ENCODE peak calls at places on chromosomes 4 and X, in eight cellular contexts. One of them, this sample, is unnamed.

GRCh38 chr4:33111106-33111505 is 2390.9 kb downstream of the PCDH7 start:
- DNase-seq in coronary artery: no peak
- DNase-seq in heart left ventricle: no peak
- DNase-seq in AG04450: no peak
- DNase-seq in CD4-positive, alpha-beta T cell: no peak
- DNase-seq in endodermal cell: no peak
- DNase-seq in stomach: no peak
- DNase-seq in esophagus squamous epithelium: no peak
- DNase-seq in this sample: no peak

GRCh38 chr4:98963538-98964433 is 31.7 kb upstream of the METAP1 start:
- DNase-seq in coronary artery: no peak
- DNase-seq in heart left ventricle: no peak
- DNase-seq in AG04450: no peak
- DNase-seq in CD4-positive, alpha-beta T cell: no peak
- DNase-seq in endodermal cell: no peak
- DNase-seq in stomach: no peak
- DNase-seq in esophagus squamous epithelium: no peak
- DNase-seq in this sample: no peak

GRCh38 chr4:80266902-80267380 is 477 bp downstream of the FGF5 start:
- DNase-seq in coronary artery: no peak
- DNase-seq in heart left ventricle: no peak
- DNase-seq in AG04450: no peak
- DNase-seq in CD4-positive, alpha-beta T cell: no peak
- DNase-seq in endodermal cell: no peak
- DNase-seq in stomach: no peak
- DNase-seq in esophagus squamous epithelium: no peak
- DNase-seq in this sample: peak; percentile 20

GRCh38 chr4:52843958-52844357 is 18.2 kb upstream of the RASL11B start:
- DNase-seq in coronary artery: no peak
- DNase-seq in heart left ventricle: no peak
- DNase-seq in AG04450: no peak
- DNase-seq in CD4-positive, alpha-beta T cell: no peak
- DNase-seq in endodermal cell: no peak
- DNase-seq in stomach: no peak
- DNase-seq in esophagus squamous epithelium: no peak
- DNase-seq in this sample: no peak

GRCh38 chr4:107831140-107831539 is 6.4 kb downstream of the SGMS2 start:
- DNase-seq in coronary artery: no peak
- DNase-seq in heart left ventricle: no peak
- DNase-seq in AG04450: no peak
- DNase-seq in CD4-positive, alpha-beta T cell: no peak
- DNase-seq in endodermal cell: no peak
- DNase-seq in stomach: no peak
- DNase-seq in esophagus squamous epithelium: no peak
- DNase-seq in this sample: no peak

GRCh38 chr4:56653461-56654237 is 27.4 kb downstream of the HOPX start:
- DNase-seq in coronary artery: no peak
- DNase-seq in heart left ventricle: no peak
- DNase-seq in AG04450: no peak
- DNase-seq in CD4-positive, alpha-beta T cell: peak; percentile 15
- DNase-seq in endodermal cell: no peak
- DNase-seq in stomach: no peak
- DNase-seq in esophagus squamous epithelium: no peak
- DNase-seq in this sample: no peak

GRCh38 chr4:2786152-2786671 is 6.7 kb upstream of the SH3BP2 start:
- DNase-seq in coronary artery: peak; percentile 70
- DNase-seq in heart left ventricle: no peak
- DNase-seq in AG04450: no peak
- DNase-seq in CD4-positive, alpha-beta T cell: peak; percentile 73
- DNase-seq in endodermal cell: no peak
- DNase-seq in stomach: peak; percentile 22
- DNase-seq in esophagus squamous epithelium: no peak
- DNase-seq in this sample: no peak

GRCh38 chrX:69128573-69128972 is 36.7 kb downstream of the PJA1 start:
- DNase-seq in coronary artery: no peak
- DNase-seq in heart left ventricle: peak; percentile 65
- DNase-seq in AG04450: no peak
- DNase-seq in CD4-positive, alpha-beta T cell: no peak
- DNase-seq in endodermal cell: peak; percentile 79
- DNase-seq in stomach: peak; percentile 30
- DNase-seq in esophagus squamous epithelium: no peak
- DNase-seq in this sample: peak; percentile 55

GRCh38 chr4:7910721-7911015 is 29.0 kb downstream of the AFAP1 start:
- DNase-seq in coronary artery: no peak
- DNase-seq in heart left ventricle: no peak
- DNase-seq in AG04450: no peak
- DNase-seq in CD4-positive, alpha-beta T cell: no peak
- DNase-seq in endodermal cell: peak; percentile 63
- DNase-seq in stomach: no peak
- DNase-seq in esophagus squamous epithelium: no peak
- DNase-seq in this sample: no peak
- H3K27ac ChIP-seq in coronary artery: peak overlapping the region; percentile 93
- H3K27ac ChIP-seq in heart left ventricle: peak overlapping the region; percentile 45
- H3K27ac ChIP-seq in AG04450: peak overlapping the region; percentile 97
- H3K27ac ChIP-seq in CD4-positive, alpha-beta T cell: no peak overlapping the region
- H3K27ac ChIP-seq in endodermal cell: peak overlapping the region; percentile 76
- H3K27ac ChIP-seq in stomach: peak overlapping the region; percentile 84
- H3K27ac ChIP-seq in esophagus squamous epithelium: peak overlapping the region; percentile 90
- H3K27ac ChIP-seq in this sample: no peak overlapping the region

GRCh38 chr4:119733431-119733830 is 104.8 kb upstream of the PDE5A start:
- DNase-seq in coronary artery: no peak
- DNase-seq in heart left ventricle: no peak
- DNase-seq in AG04450: no peak
- DNase-seq in CD4-positive, alpha-beta T cell: no peak
- DNase-seq in endodermal cell: no peak
- DNase-seq in stomach: no peak
- DNase-seq in esophagus squamous epithelium: no peak
- DNase-seq in this sample: no peak

GRCh38 chr4:119731778-119732177 is 103.2 kb upstream of the PDE5A start:
- DNase-seq in coronary artery: no peak
- DNase-seq in heart left ventricle: no peak
- DNase-seq in AG04450: no peak
- DNase-seq in CD4-positive, alpha-beta T cell: no peak
- DNase-seq in endodermal cell: no peak
- DNase-seq in stomach: no peak
- DNase-seq in esophagus squamous epithelium: no peak
- DNase-seq in this sample: no peak

GRCh38 chr4:119730644-119730995 is 102.0 kb upstream of the PDE5A start:
- DNase-seq in coronary artery: no peak
- DNase-seq in heart left ventricle: no peak
- DNase-seq in AG04450: no peak
- DNase-seq in CD4-positive, alpha-beta T cell: no peak
- DNase-seq in endodermal cell: no peak
- DNase-seq in stomach: no peak
- DNase-seq in esophagus squamous epithelium: no peak
- DNase-seq in this sample: no peak

GRCh38 chr4:119729815-119730643 is 101.4 kb upstream of the PDE5A start:
- DNase-seq in coronary artery: no peak
- DNase-seq in heart left ventricle: no peak
- DNase-seq in AG04450: peak; percentile 84
- DNase-seq in CD4-positive, alpha-beta T cell: no peak
- DNase-seq in endodermal cell: no peak
- DNase-seq in stomach: peak; percentile 55
- DNase-seq in esophagus squamous epithelium: no peak
- DNase-seq in this sample: peak; percentile 28

DNA sequence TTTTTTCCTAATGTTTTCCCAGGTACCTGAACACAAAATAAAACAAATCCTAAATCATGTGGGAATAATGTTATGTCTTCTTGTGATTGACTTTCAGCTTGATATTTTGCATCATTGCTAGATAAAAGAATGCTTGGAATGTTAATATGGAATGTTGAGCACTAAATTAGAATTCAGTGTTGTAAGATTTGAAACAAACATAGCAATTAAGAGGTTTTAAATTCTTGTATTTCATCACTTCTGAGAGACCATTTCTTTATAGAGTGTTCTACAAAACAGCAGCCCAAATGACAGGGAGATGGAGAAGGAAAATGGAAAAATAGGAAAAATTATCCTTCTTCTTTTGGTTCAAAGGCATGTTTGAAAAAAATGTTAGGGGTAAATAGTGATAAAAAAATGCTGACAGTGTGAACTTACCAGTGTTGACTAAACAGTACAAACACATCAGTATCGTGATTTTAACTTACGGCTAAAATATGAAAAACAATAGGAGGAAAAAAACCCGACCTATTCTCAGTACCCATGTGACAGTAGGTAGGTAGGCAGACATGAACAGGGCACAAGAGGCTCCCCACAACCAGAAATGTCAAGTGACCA is 102.6 kb upstream of the PDE5A start:
- DNase-seq in coronary artery: no peak
- DNase-seq in heart left ventricle: no peak
- DNase-seq in AG04450: no peak
- DNase-seq in CD4-positive, alpha-beta T cell: no peak
- DNase-seq in endodermal cell: no peak
- DNase-seq in stomach: no peak
- DNase-seq in esophagus squamous epithelium: no peak
- DNase-seq in this sample: no peak
- H3K27ac ChIP-seq in coronary artery: peak overlapping the region; percentile 80
- H3K27ac ChIP-seq in heart left ventricle: no peak overlapping the region
- H3K27ac ChIP-seq in AG04450: no peak overlapping the region
- H3K27ac ChIP-seq in CD4-positive, alpha-beta T cell: no peak overlapping the region
- H3K27ac ChIP-seq in endodermal cell: no peak overlapping the region
- H3K27ac ChIP-seq in stomach: no peak overlapping the region
- H3K27ac ChIP-seq in esophagus squamous epithelium: no peak overlapping the region
- H3K27ac ChIP-seq in this sample: no peak overlapping the region

GRCh38 chr4:182192511-182193181 is 50.6 kb upstream of the TENM3 start:
- DNase-seq in coronary artery: no peak
- DNase-seq in heart left ventricle: no peak
- DNase-seq in AG04450: no peak
- DNase-seq in CD4-positive, alpha-beta T cell: no peak
- DNase-seq in endodermal cell: no peak
- DNase-seq in stomach: no peak
- DNase-seq in esophagus squamous epithelium: no peak
- DNase-seq in this sample: no peak
- H3K27ac ChIP-seq in coronary artery: no peak overlapping the region
- H3K27ac ChIP-seq in heart left ventricle: no peak overlapping the region
- H3K27ac ChIP-seq in AG04450: no peak overlapping the region
- H3K27ac ChIP-seq in CD4-positive, alpha-beta T cell: no peak overlapping the region
- H3K27ac ChIP-seq in endodermal cell: peak overlapping the region; percentile 14
- H3K27ac ChIP-seq in stomach: no peak overlapping the region
- H3K27ac ChIP-seq in esophagus squamous epithelium: no peak overlapping the region
- H3K27ac ChIP-seq in this sample: no peak overlapping the region

GRCh38 chr4:173256825-173257224 is 77.3 kb downstream of the HMGB2 start:
- DNase-seq in coronary artery: no peak
- DNase-seq in heart left ventricle: no peak
- DNase-seq in AG04450: no peak
- DNase-seq in CD4-positive, alpha-beta T cell: no peak
- DNase-seq in endodermal cell: no peak
- DNase-seq in stomach: no peak
- DNase-seq in esophagus squamous epithelium: no peak
- DNase-seq in this sample: no peak

GRCh38 chr4:173257732-173258717 is 76.1 kb downstream of the HMGB2 start:
- DNase-seq in coronary artery: no peak
- DNase-seq in heart left ventricle: peak; percentile 65
- DNase-seq in AG04450: peak; percentile 44
- DNase-seq in CD4-positive, alpha-beta T cell: peak; percentile 42
- DNase-seq in endodermal cell: peak; percentile 89
- DNase-seq in stomach: peak; percentile 55
- DNase-seq in esophagus squamous epithelium: no peak
- DNase-seq in this sample: peak; percentile 77

GRCh38 chr4:173252024-173252935 is 81.9 kb downstream of the HMGB2 start:
- DNase-seq in coronary artery: no peak
- DNase-seq in heart left ventricle: no peak
- DNase-seq in AG04450: peak; percentile 98
- DNase-seq in CD4-positive, alpha-beta T cell: no peak
- DNase-seq in endodermal cell: no peak
- DNase-seq in stomach: peak; percentile 84
- DNase-seq in esophagus squamous epithelium: no peak
- DNase-seq in this sample: no peak

GRCh38 chr4:173254646-173255045 is 79.5 kb downstream of the HMGB2 start:
- DNase-seq in coronary artery: no peak
- DNase-seq in heart left ventricle: no peak
- DNase-seq in AG04450: no peak
- DNase-seq in CD4-positive, alpha-beta T cell: no peak
- DNase-seq in endodermal cell: no peak
- DNase-seq in stomach: no peak
- DNase-seq in esophagus squamous epithelium: no peak
- DNase-seq in this sample: no peak

GRCh38 chr4:173253561-173253960 is 80.6 kb downstream of the HMGB2 start:
- DNase-seq in coronary artery: no peak
- DNase-seq in heart left ventricle: no peak
- DNase-seq in AG04450: no peak
- DNase-seq in CD4-positive, alpha-beta T cell: no peak
- DNase-seq in endodermal cell: no peak
- DNase-seq in stomach: no peak
- DNase-seq in esophagus squamous epithelium: no peak
- DNase-seq in this sample: no peak
- H3K27ac ChIP-seq in coronary artery: no peak overlapping the region
- H3K27ac ChIP-seq in heart left ventricle: no peak overlapping the region
- H3K27ac ChIP-seq in AG04450: no peak overlapping the region
- H3K27ac ChIP-seq in CD4-positive, alpha-beta T cell: no peak overlapping the region
- H3K27ac ChIP-seq in endodermal cell: no peak overlapping the region
- H3K27ac ChIP-seq in stomach: peak overlapping the region; percentile 4
- H3K27ac ChIP-seq in esophagus squamous epithelium: no peak overlapping the region
- H3K27ac ChIP-seq in this sample: no peak overlapping the region

DNA sequence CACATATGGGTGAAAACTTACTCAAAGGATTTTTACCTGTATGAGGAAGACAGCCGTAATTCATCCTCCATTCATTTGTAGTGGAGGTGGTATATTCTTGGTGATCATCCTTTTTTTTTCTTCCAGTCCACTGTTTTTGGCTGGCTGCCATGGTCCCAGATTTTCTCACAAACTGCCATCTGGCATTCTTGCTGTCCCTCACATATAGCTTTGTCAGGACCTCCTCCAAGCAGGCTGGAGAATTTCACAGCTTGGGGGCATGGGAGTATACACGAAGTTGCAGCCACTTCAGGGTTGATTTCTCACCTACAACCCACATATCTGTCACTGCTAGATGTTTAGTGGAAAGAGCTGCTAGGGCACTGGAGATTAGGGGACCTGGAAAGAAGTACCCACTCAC is 401.0 kb downstream of the IL1RAPL1 start:
- DNase-seq in coronary artery: no peak
- DNase-seq in heart left ventricle: no peak
- DNase-seq in AG04450: no peak
- DNase-seq in CD4-positive, alpha-beta T cell: no peak
- DNase-seq in endodermal cell: peak; percentile 51
- DNase-seq in stomach: peak; percentile 26
- DNase-seq in esophagus squamous epithelium: no peak
- DNase-seq in this sample: no peak
- H3K27ac ChIP-seq in coronary artery: no peak overlapping the region
- H3K27ac ChIP-seq in heart left ventricle: no peak overlapping the region
- H3K27ac ChIP-seq in AG04450: no peak overlapping the region
- H3K27ac ChIP-seq in CD4-positive, alpha-beta T cell: no peak overlapping the region
- H3K27ac ChIP-seq in endodermal cell: no peak overlapping the region
- H3K27ac ChIP-seq in stomach: no peak overlapping the region
- H3K27ac ChIP-seq in esophagus squamous epithelium: no peak overlapping the region
- H3K27ac ChIP-seq in this sample: no peak overlapping the region

This sample was measured in testis.